ENCODE peak calls at places on chromosomes 2 and 18, in ten cellular contexts. T is OCI-LY7, U is neural progenitor cell, N is gastrocnemius medialis, Q is choroid plexus epithelial cell, X is fibroblast of villous mesenchyme, R is astrocyte of the spinal cord, Y is MM.1S, C is cardiac muscle cell, D is fibroblast of pulmonary artery. A is an unnamed sample.

GRCh38 chr2:222569826-222570225 is 86.1 kb downstream of the FARSB start:
- DNase-seq in R (peak), X (peak), T (no peak), Q (peak), C (no peak), Y (no peak), N (no peak), D (no peak), U (no peak), A (peak)

GRCh38 chr2:17646838-17647701 is 106.5 kb downstream of the SMC6 start:
- DNase-seq in Y (no peak), U (no peak), Q (no peak), C (no peak), X (peak), D (no peak), R (no peak), N (no peak), T (no peak), A (no peak)

GRCh38 chr2:64807417-64807816 is 153.7 kb upstream of the SERTAD2 start:
- DNase-seq in X (peak), C (no peak), Y (peak), N (no peak), T (no peak), D (peak), U (no peak), Q (peak), R (peak), A (peak)

GRCh38 chr2:126761256-126761980 is 105.5 kb downstream of the GYPC start:
- DNase-seq in U (no peak), D (no peak), N (no peak), R (no peak), X (no peak), Y (no peak), C (no peak), T (no peak), Q (no peak), A (no peak)

GRCh38 chr18:54880706-54881105 is 52.4 kb downstream of the RAB27B start:
- DNase-seq in U (no peak), R (peak), D (peak), C (no peak), Q (peak), X (peak), N (no peak), Y (no peak), T (no peak), A (peak)

GRCh38 chr18:41144444-41144843 is 810.6 kb upstream of the PIK3C3 start:
- DNase-seq in D (peak), C (no peak), T (no peak), X (peak), R (peak), N (no peak), U (no peak), Q (peak), Y (no peak), A (peak)

GRCh38 chr2:86139981-86140380 is 33.9 kb downstream of the PTCD3 start:
- DNase-seq in C (no peak), N (no peak), X (no peak), T (no peak), Y (no peak), D (no peak), Q (no peak), U (no peak), R (no peak), A (no peak)

GRCh38 chr2:11589316-11589940 is 55.6 kb downstream of the GREB1 start:
- DNase-seq in Q (no peak), C (no peak), N (no peak), Y (no peak), T (no peak), U (no peak), R (no peak), X (no peak), D (no peak), A (no peak)

GRCh38 chr2:216343221-216343985 is 28.9 kb downstream of the MARCHF4 start:
- DNase-seq in X (peak), R (peak), D (no peak), Y (no peak), Q (peak), N (no peak), T (no peak), C (no peak), U (no peak), A (no peak)

GRCh38 chr2:64721326-64721633 is 67.6 kb upstream of the SERTAD2 start:
- DNase-seq in Y (no peak), D (no peak), R (no peak), Q (no peak), C (no peak), X (no peak), N (no peak), T (no peak), U (no peak), A (no peak)

GRCh38 chr2:160010361-160011145 is 51.9 kb downstream of the PLA2R1 start:
- DNase-seq in X (peak), D (no peak), N (no peak), C (no peak), R (no peak), Y (no peak), Q (no peak), T (no peak), U (no peak), A (peak)

GRCh38 chr2:100640329-100641114 is 77.7 kb downstream of the PDCL3 start:
- DNase-seq in N (no peak), Y (no peak), U (no peak), C (no peak), T (no peak), D (peak), Q (peak), R (no peak), X (peak), A (no peak)

GRCh38 chr2:106269591-106270291 is 75.6 kb upstream of the UXS1 start:
- DNase-seq in D (no peak), C (peak), Q (peak), U (no peak), Y (peak), N (peak), X (no peak), T (no peak), R (no peak), A (peak)

GRCh38 chr2:110173523-110173922 is 31.3 kb downstream of the NPHP1 start:
- DNase-seq in R (peak), T (no peak), Y (no peak), Q (peak), N (no peak), C (no peak), U (no peak), X (peak), D (peak), A (peak)

GRCh38 chr18:76459312-76459686 is 35.7 kb downstream of the ZNF516 start:
- DNase-seq in N (no peak), T (no peak), R (no peak), D (no peak), Q (no peak), X (no peak), U (no peak), C (no peak), Y (no peak), A (no peak)

GRCh38 chr2:201715459-201715858 is 17.0 kb upstream of the MPP4 start:
- DNase-seq in Q (no peak), T (no peak), X (no peak), C (no peak), Y (no peak), U (no peak), N (no peak), R (no peak), D (no peak), A (no peak)

GRCh38 chr2:235939471-235939870 is 228.7 kb downstream of the GBX2 start:
- DNase-seq in D (no peak), X (peak), Y (no peak), Q (peak), C (no peak), N (no peak), T (no peak), R (peak), U (no peak), A (no peak)

GRCh38 chr2:240832205-240832727 is 12.2 kb upstream of the KIF1A start:
- DNase-seq in Q (peak), N (peak), X (peak), U (peak), C (peak), D (peak), Y (no peak), R (peak), T (peak), A (peak)

GRCh38 chr2:27024188-27024587 is 8.6 kb upstream of the TMEM214 start:
- DNase-seq in D (no peak), Y (no peak), Q (no peak), T (no peak), C (no peak), R (no peak), X (no peak), N (no peak), U (peak), A (no peak)

GRCh38 chr2:215994901-215995300 is 18.4 kb downstream of the MREG start:
- DNase-seq in T (no peak), N (no peak), Q (no peak), Y (no peak), R (peak), X (no peak), C (no peak), D (no peak), U (no peak), A (no peak)

GRCh38 chr2:151051584-151052220 is 210.0 kb downstream of the RBM43 start:
- DNase-seq in Y (peak), X (peak), R (peak), C (peak), Q (peak), N (no peak), U (peak), T (peak), D (peak), A (peak)

GRCh38 chr2:16088713-16089112 is 148.4 kb downstream of the MYCN start:
- DNase-seq in T (no peak), C (no peak), D (no peak), R (no peak), U (no peak), Y (no peak), N (no peak), Q (no peak), X (no peak), A (no peak)

GRCh38 chr2:10880586-10881321 is 31.0 kb upstream of the KCNF1 start:
- DNase-seq in R (no peak), X (no peak), D (no peak), T (no peak), C (no peak), N (no peak), U (no peak), Y (no peak), Q (no peak), A (no peak)

GRCh38 chr2:176999331-176999730 is 213.3 kb upstream of the HNRNPA3 start:
- DNase-seq in C (no peak), N (no peak), X (peak), U (no peak), Q (peak), R (peak), Y (no peak), T (no peak), D (peak), A (no peak)

GRCh38 chr2:113039675-113040074 is 13.0 kb downstream of the IL36B start:
- DNase-seq in T (no peak), N (no peak), U (no peak), D (no peak), Q (no peak), C (no peak), Y (no peak), X (no peak), R (no peak), A (no peak)

GRCh38 chr2:200301953-200302628 is 4.4 kb upstream of the SPATS2L start:
- DNase-seq in U (no peak), N (no peak), T (no peak), D (no peak), Y (no peak), R (no peak), C (no peak), X (no peak), Q (no peak), A (peak)

GRCh38 chr18:58891753-58892152 is 27.1 kb downstream of the ZNF532 start:
- DNase-seq in X (peak), Y (no peak), R (peak), U (no peak), C (no peak), Q (peak), T (no peak), N (no peak), D (no peak), A (no peak)

GRCh38 chr2:121902171-121902591 is 146.7 kb downstream of the TSN start:
- DNase-seq in C (no peak), Y (no peak), Q (no peak), T (no peak), N (no peak), D (peak), U (peak), X (peak), R (no peak), A (no peak)

GRCh38 chr2:183665403-183665802 is 541.2 kb downstream of the NUP35 start:
- DNase-seq in R (no peak), U (peak), N (peak), X (no peak), D (no peak), Y (no peak), Q (no peak), C (no peak), T (no peak), A (no peak)

GRCh38 chr18:76213996-76214395 is 281.0 kb downstream of the ZNF516 start:
- DNase-seq in R (no peak), T (no peak), C (no peak), Y (peak), U (no peak), X (no peak), N (no peak), D (no peak), Q (no peak), A (no peak)

GRCh38 chr2:85418132-85419008 is at the start of gene SH2D6:
- DNase-seq in C (peak), T (peak), Q (peak), U (peak), N (peak), X (peak), D (peak), Y (peak), R (peak), A (peak)

GRCh38 chr18:24271381-24272331 is 126.0 kb downstream of the OSBPL1A start:
- DNase-seq in Q (peak), X (peak), T (no peak), U (peak), R (peak), N (peak), C (peak), Y (peak), D (peak), A (peak)

GRCh38 chr18:5895300-5895885 is at the start of gene TMEM200C:
- DNase-seq in C (peak), D (no peak), N (no peak), Q (no peak), U (peak), Y (peak), T (no peak), R (peak), X (no peak), A (no peak)

GRCh38 chr2:4618630-4619228 is 915.4 kb downstream of the DCDC2C start:
- DNase-seq in T (no peak), C (no peak), Q (no peak), U (no peak), X (no peak), R (no peak), N (no peak), Y (no peak), D (no peak), A (no peak)

GRCh38 chr2:62314291-62314690 is 118.4 kb downstream of the B3GNT2 start:
- DNase-seq in N (no peak), D (no peak), R (no peak), Y (no peak), U (no peak), T (no peak), C (no peak), Q (no peak), X (no peak), A (no peak)
- H3K4me3 ChIP-seq in N (no peak), D (no peak), R (no peak), Y (no peak), U (no peak), T (no peak), C (no peak), Q (no peak), X (no peak), A (no peak)

DNA sequence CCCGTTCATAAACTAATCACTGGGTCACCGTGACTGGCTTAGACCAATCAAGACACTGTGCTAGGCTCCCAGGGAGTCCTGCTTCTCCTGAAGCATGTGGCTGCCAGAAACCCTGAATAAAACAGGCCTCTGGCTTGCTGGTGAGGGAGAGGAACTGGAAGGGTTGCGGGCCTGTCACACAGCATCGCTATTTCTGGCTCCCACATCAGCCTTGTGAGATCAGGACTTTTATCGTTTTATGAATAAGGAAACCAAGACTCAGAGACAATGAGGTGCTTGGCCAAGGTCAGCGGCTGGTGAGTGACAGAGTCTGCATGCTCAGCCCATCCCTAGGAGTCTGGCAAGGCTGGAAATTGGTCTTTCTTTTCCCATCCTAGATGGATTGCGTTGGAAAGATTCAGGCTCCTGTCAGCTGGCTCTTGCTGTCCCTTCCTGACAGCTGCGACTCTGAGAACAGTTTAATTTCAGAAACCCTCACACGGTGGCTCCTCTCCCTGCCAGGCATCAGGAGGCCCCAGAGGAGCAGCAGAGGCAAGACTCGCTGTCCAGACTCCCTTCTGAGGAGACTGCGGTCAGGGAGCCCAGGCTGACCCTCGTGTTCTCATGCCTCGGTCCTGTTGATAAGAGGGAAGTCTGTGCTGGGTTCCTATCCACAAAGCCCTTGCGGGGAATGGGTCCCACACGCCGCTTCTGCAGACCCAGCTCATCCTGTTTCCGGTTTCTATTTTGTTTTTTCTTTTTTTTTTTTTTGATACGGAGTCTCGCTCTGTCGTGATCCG is 104.4 kb upstream of the TAF1B start:
- DNase-seq in R (no peak), C (no peak), T (no peak), Q (no peak), D (peak), U (no peak), N (peak), X (peak), Y (peak), A (no peak)
- H3K4me3 ChIP-seq in R (no peak), C (no peak), T (no peak), Q (no peak), D (peak), U (no peak), N (peak), X (peak), Y (peak), A (no peak)

GRCh38 chr2:104873689-104874054 is 19.8 kb downstream of the POU3F3 start:
- DNase-seq in U (peak), Y (no peak), D (no peak), X (no peak), T (no peak), N (no peak), Q (no peak), C (no peak), R (no peak), A (no peak)
- H3K4me3 ChIP-seq in U (peak), Y (no peak), D (no peak), X (no peak), T (peak), N (peak), Q (no peak), C (no peak), R (peak), A (peak)

GRCh38 chr2:218002103-218002502 is 692 bp downstream of the TNS1 start:
- DNase-seq in C (no peak), D (no peak), R (no peak), X (no peak), T (no peak), Q (no peak), N (no peak), U (no peak), Y (no peak), A (no peak)

GRCh38 chr2:218003994-218004419 is 1.2 kb upstream of the TNS1 start:
- DNase-seq in C (peak), D (peak), Y (no peak), N (peak), T (no peak), X (peak), U (no peak), R (peak), Q (peak), A (peak)

GRCh38 chr2:218002792-218003191 is at the start of gene TNS1:
- DNase-seq in R (peak), Q (peak), C (no peak), X (peak), T (no peak), U (peak), Y (no peak), N (no peak), D (peak), A (no peak)

GRCh38 chr2:218005028-218005427 is 2.2 kb upstream of the TNS1 start:
- DNase-seq in U (no peak), Q (no peak), D (no peak), C (no peak), N (no peak), X (no peak), R (no peak), T (no peak), Y (no peak), A (no peak)

GRCh38 chr2:218003265-218003950 is 613 bp upstream of the TNS1 start:
- DNase-seq in C (no peak), T (no peak), N (no peak), U (no peak), X (no peak), Y (no peak), D (peak), R (peak), Q (no peak), A (no peak)
- H3K4me3 ChIP-seq in C (no peak), T (no peak), N (no peak), U (no peak), X (no peak), Y (no peak), D (peak), R (no peak), Q (no peak), A (no peak)

GRCh38 chr2:221570321-221571107 is 1.6 kb downstream of the EPHA4 start:
- DNase-seq in N (no peak), D (peak), C (peak), T (no peak), Q (peak), U (peak), R (peak), Y (no peak), X (no peak), A (peak)

GRCh38 chr2:221571108-221571390 is 1.1 kb downstream of the EPHA4 start:
- DNase-seq in R (no peak), Q (peak), T (no peak), D (peak), U (no peak), Y (no peak), X (no peak), N (no peak), C (no peak), A (peak)

GRCh38 chr2:221567809-221568208 is 4.3 kb downstream of the EPHA4 start:
- DNase-seq in U (no peak), D (no peak), X (no peak), Y (no peak), T (no peak), C (no peak), N (no peak), Q (no peak), R (no peak), A (no peak)

GRCh38 chr2:221568299-221568698 is 3.8 kb downstream of the EPHA4 start:
- DNase-seq in T (no peak), C (no peak), R (no peak), Y (no peak), D (no peak), X (no peak), N (no peak), U (no peak), Q (no peak), A (no peak)

GRCh38 chr2:221569342-221570278 is 2.5 kb downstream of the EPHA4 start:
- DNase-seq in C (no peak), T (no peak), D (no peak), N (no peak), U (peak), Y (no peak), X (no peak), Q (no peak), R (no peak), A (no peak)
- H3K4me3 ChIP-seq in C (peak), T (no peak), D (no peak), N (peak), U (peak), Y (no peak), X (no peak), Q (peak), R (peak), A (peak)

DNA sequence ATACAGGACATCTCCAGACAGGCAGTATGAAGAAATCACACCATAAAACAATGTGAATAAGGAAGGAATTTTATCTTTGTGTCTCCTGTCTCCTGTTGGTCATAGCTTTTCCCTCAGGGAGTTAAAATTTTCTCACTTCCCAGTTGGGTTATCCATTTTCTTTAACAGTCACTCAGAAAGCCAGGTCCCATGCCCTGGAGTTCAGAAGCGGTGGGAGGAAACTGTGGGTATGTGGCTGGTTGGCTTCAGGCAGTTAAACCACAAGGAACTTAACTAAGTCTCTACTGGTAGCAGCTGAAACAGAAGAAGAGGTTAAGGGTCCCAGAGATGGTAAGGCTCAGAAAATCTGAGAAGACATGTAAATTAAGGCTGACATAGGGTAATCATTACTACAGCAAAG is 6.5 kb upstream of the SMAD2 start:
- DNase-seq in T (no peak), R (no peak), N (no peak), Q (no peak), D (no peak), U (no peak), Y (no peak), C (no peak), X (no peak), A (no peak)
- H3K4me3 ChIP-seq in T (no peak), R (no peak), N (no peak), Q (no peak), D (no peak), U (no peak), Y (no peak), C (no peak), X (no peak), A (no peak)